ENCODE peak calls at places on chromosome 2, in four cellular contexts. One of them, this sample, is unnamed.

GRCh38 chr2:169526451-169526850 is 16.9 kb downstream of the KLHL41 start:
- DNase-seq in NCI-H1105 treated with DMSO at 0.1 percent for 48 hours: no peak
- DNase-seq in endothelial cell of umbilical vein: no peak
- DNase-seq in fibroblast of mammary gland: peak
- DNase-seq in this sample: no peak

GRCh38 chr2:218648473-218649100 is 10.8 kb downstream of the ZNF142 start:
- DNase-seq in NCI-H1105 treated with DMSO at 0.1 percent for 48 hours: peak
- DNase-seq in endothelial cell of umbilical vein: peak
- DNase-seq in fibroblast of mammary gland: peak
- DNase-seq in this sample: peak

GRCh38 chr2:112917856-112918255 is 6.9 kb downstream of the IL37 start:
- DNase-seq in NCI-H1105 treated with DMSO at 0.1 percent for 48 hours: no peak
- DNase-seq in endothelial cell of umbilical vein: no peak
- DNase-seq in fibroblast of mammary gland: no peak
- DNase-seq in this sample: no peak

GRCh38 chr2:177712462-177712861 is 319.9 kb downstream of the AGPS start:
- DNase-seq in NCI-H1105 treated with DMSO at 0.1 percent for 48 hours: no peak
- DNase-seq in endothelial cell of umbilical vein: no peak
- DNase-seq in fibroblast of mammary gland: no peak
- DNase-seq in this sample: no peak

GRCh38 chr2:38438536-38439225 is 61.6 kb upstream of the ATL2 start:
- DNase-seq in NCI-H1105 treated with DMSO at 0.1 percent for 48 hours: no peak
- DNase-seq in endothelial cell of umbilical vein: no peak
- DNase-seq in fibroblast of mammary gland: no peak
- DNase-seq in this sample: no peak

GRCh38 chr2:207165121-207166038 is at the start of gene KLF7:
- DNase-seq in NCI-H1105 treated with DMSO at 0.1 percent for 48 hours: peak
- DNase-seq in endothelial cell of umbilical vein: peak
- DNase-seq in fibroblast of mammary gland: no peak
- DNase-seq in this sample: peak

GRCh38 chr2:38863061-38863695 is 12.6 kb downstream of the DHX57 start:
- DNase-seq in NCI-H1105 treated with DMSO at 0.1 percent for 48 hours: no peak
- DNase-seq in endothelial cell of umbilical vein: peak
- DNase-seq in fibroblast of mammary gland: no peak
- DNase-seq in this sample: no peak

GRCh38 chr2:50723549-50723948 is 308.4 kb downstream of the NRXN1 start:
- DNase-seq in NCI-H1105 treated with DMSO at 0.1 percent for 48 hours: no peak
- DNase-seq in endothelial cell of umbilical vein: no peak
- DNase-seq in fibroblast of mammary gland: no peak
- DNase-seq in this sample: no peak

GRCh38 chr2:201269764-201270163 is 9.4 kb downstream of the CASP8 start:
- DNase-seq in NCI-H1105 treated with DMSO at 0.1 percent for 48 hours: peak
- DNase-seq in endothelial cell of umbilical vein: no peak
- DNase-seq in fibroblast of mammary gland: no peak
- DNase-seq in this sample: no peak

GRCh38 chr2:56128235-56128634 is 55.6 kb upstream of the CCDC85A start:
- DNase-seq in NCI-H1105 treated with DMSO at 0.1 percent for 48 hours: no peak
- DNase-seq in endothelial cell of umbilical vein: no peak
- DNase-seq in fibroblast of mammary gland: peak
- DNase-seq in this sample: no peak

GRCh38 chr2:109331864-109332848 is 203.2 kb downstream of the SH3RF3 start:
- DNase-seq in NCI-H1105 treated with DMSO at 0.1 percent for 48 hours: no peak
- DNase-seq in endothelial cell of umbilical vein: peak
- DNase-seq in fibroblast of mammary gland: peak
- DNase-seq in this sample: peak

GRCh38 chr2:151609705-151610104 is 124.6 kb downstream of the NEB start:
- DNase-seq in NCI-H1105 treated with DMSO at 0.1 percent for 48 hours: no peak
- DNase-seq in endothelial cell of umbilical vein: no peak
- DNase-seq in fibroblast of mammary gland: no peak
- DNase-seq in this sample: no peak

GRCh38 chr2:104656496-104657310 is 197.2 kb upstream of the POU3F3 start:
- DNase-seq in NCI-H1105 treated with DMSO at 0.1 percent for 48 hours: no peak
- DNase-seq in endothelial cell of umbilical vein: no peak
- DNase-seq in fibroblast of mammary gland: no peak
- DNase-seq in this sample: no peak

GRCh38 chr2:196176142-196176738 is 4.9 kb upstream of the STK17B start:
- DNase-seq in NCI-H1105 treated with DMSO at 0.1 percent for 48 hours: no peak
- DNase-seq in endothelial cell of umbilical vein: no peak
- DNase-seq in fibroblast of mammary gland: no peak
- DNase-seq in this sample: no peak

GRCh38 chr2:38155-38554 is 8.2 kb downstream of the FAM110C start:
- DNase-seq in NCI-H1105 treated with DMSO at 0.1 percent for 48 hours: no peak
- DNase-seq in endothelial cell of umbilical vein: no peak
- DNase-seq in fibroblast of mammary gland: no peak
- DNase-seq in this sample: no peak

GRCh38 chr2:9010866-9011265 is 7.4 kb upstream of the MBOAT2 start:
- DNase-seq in NCI-H1105 treated with DMSO at 0.1 percent for 48 hours: peak
- DNase-seq in endothelial cell of umbilical vein: no peak
- DNase-seq in fibroblast of mammary gland: peak
- DNase-seq in this sample: no peak

GRCh38 chr2:167637726-167638125 is 609.7 kb downstream of the STK39 start:
- DNase-seq in NCI-H1105 treated with DMSO at 0.1 percent for 48 hours: no peak
- DNase-seq in endothelial cell of umbilical vein: no peak
- DNase-seq in fibroblast of mammary gland: peak
- DNase-seq in this sample: no peak

GRCh38 chr2:99032786-99033185 is 96.8 kb upstream of the CRACDL start:
- DNase-seq in NCI-H1105 treated with DMSO at 0.1 percent for 48 hours: no peak
- DNase-seq in endothelial cell of umbilical vein: no peak
- DNase-seq in fibroblast of mammary gland: peak
- DNase-seq in this sample: no peak

GRCh38 chr2:191165190-191165643 is 14.4 kb upstream of the STAT4 start:
- DNase-seq in NCI-H1105 treated with DMSO at 0.1 percent for 48 hours: peak
- DNase-seq in endothelial cell of umbilical vein: peak
- DNase-seq in fibroblast of mammary gland: peak
- DNase-seq in this sample: peak

GRCh38 chr2:208466133-208466919 is 59.7 kb downstream of the PTH2R start:
- DNase-seq in NCI-H1105 treated with DMSO at 0.1 percent for 48 hours: peak
- DNase-seq in endothelial cell of umbilical vein: peak
- DNase-seq in fibroblast of mammary gland: peak
- DNase-seq in this sample: peak

GRCh38 chr2:239310401-239311061 is 90.3 kb downstream of the HDAC4 start:
- DNase-seq in NCI-H1105 treated with DMSO at 0.1 percent for 48 hours: no peak
- DNase-seq in endothelial cell of umbilical vein: no peak
- DNase-seq in fibroblast of mammary gland: no peak
- DNase-seq in this sample: no peak

GRCh38 chr2:60414731-60415130 is 138.7 kb downstream of the BCL11A start:
- DNase-seq in NCI-H1105 treated with DMSO at 0.1 percent for 48 hours: no peak
- DNase-seq in endothelial cell of umbilical vein: no peak
- DNase-seq in fibroblast of mammary gland: peak
- DNase-seq in this sample: no peak

GRCh38 chr2:178403671-178404379 is 47.1 kb downstream of the PRKRA start:
- DNase-seq in NCI-H1105 treated with DMSO at 0.1 percent for 48 hours: no peak
- DNase-seq in endothelial cell of umbilical vein: no peak
- DNase-seq in fibroblast of mammary gland: no peak
- DNase-seq in this sample: no peak

GRCh38 chr2:60507211-60507810 is 46.1 kb downstream of the BCL11A start:
- DNase-seq in NCI-H1105 treated with DMSO at 0.1 percent for 48 hours: no peak
- DNase-seq in endothelial cell of umbilical vein: no peak
- DNase-seq in fibroblast of mammary gland: no peak
- DNase-seq in this sample: no peak

GRCh38 chr2:162607915-162608314 is 230.7 kb downstream of the KCNH7 start:
- DNase-seq in NCI-H1105 treated with DMSO at 0.1 percent for 48 hours: no peak
- DNase-seq in endothelial cell of umbilical vein: no peak
- DNase-seq in fibroblast of mammary gland: no peak
- DNase-seq in this sample: no peak

GRCh38 chr2:103161456-103162289 is 399.8 kb downstream of the TMEM182 start:
- DNase-seq in NCI-H1105 treated with DMSO at 0.1 percent for 48 hours: peak
- DNase-seq in endothelial cell of umbilical vein: peak
- DNase-seq in fibroblast of mammary gland: peak
- DNase-seq in this sample: peak

GRCh38 chr2:140286377-140286776 is 1506.2 kb upstream of the NXPH2 start:
- DNase-seq in NCI-H1105 treated with DMSO at 0.1 percent for 48 hours: no peak
- DNase-seq in endothelial cell of umbilical vein: no peak
- DNase-seq in fibroblast of mammary gland: no peak
- DNase-seq in this sample: no peak

This sample was measured in NCI-H2227 treated with DMSO at 0.1 percent for 48 hours.